ENCODE peak calls at places on chromosomes 7 and 10, in four cellular contexts. O is H1, T is IMR-90, N is mesendoderm. F is an unnamed sample.

GRCh38 chr10:124722812-124723783 is 21.1 kb downstream of the FAM53B start:
- DNase-seq in O (no peak), T (no peak), N (peak; percentile 68), F (no peak)

GRCh38 chr7:144534196-144534595 is 130.7 kb upstream of the NOBOX start:
- DNase-seq in O (no peak), T (no peak), N (no peak), F (no peak)

GRCh38 chr10:102375250-102375649 is 20.3 kb upstream of the NFKB2 start:
- DNase-seq in O (no peak), T (no peak), N (peak; percentile 47), F (peak; percentile 59)

GRCh38 chr7:45026984-45027773 is 27.2 kb downstream of the CCM2 start:
- DNase-seq in O (no peak), T (peak; percentile 64), N (no peak), F (no peak)

GRCh38 chr10:12675171-12675570 is 325.8 kb downstream of the CAMK1D start:
- DNase-seq in O (no peak), T (no peak), N (no peak), F (no peak)

GRCh38 chr7:104661575-104661974 is 333.2 kb downstream of the LHFPL3 start:
- DNase-seq in O (no peak), T (no peak), N (no peak), F (no peak)

GRCh38 chr10:17562572-17562971 is 54.6 kb downstream of the HACD1 start:
- DNase-seq in O (no peak), T (peak; percentile 69), N (peak; percentile 51), F (no peak)

GRCh38 chr10:59016043-59016442 is 160.4 kb upstream of the PHYHIPL start:
- DNase-seq in O (no peak), T (no peak), N (peak; percentile 24), F (no peak)

GRCh38 chr7:115825736-115826135 is 204.8 kb downstream of the TFEC start:
- DNase-seq in O (no peak), T (peak; percentile 69), N (no peak), F (no peak)

GRCh38 chr10:31847518-31847917 is 81.1 kb downstream of the ARHGAP12 start:
- DNase-seq in O (no peak), T (no peak), N (no peak), F (no peak)

GRCh38 chr7:127589901-127590300 is 1.7 kb downstream of the ARF5 start:
- DNase-seq in O (no peak), T (no peak), N (no peak), F (no peak)

DNA sequence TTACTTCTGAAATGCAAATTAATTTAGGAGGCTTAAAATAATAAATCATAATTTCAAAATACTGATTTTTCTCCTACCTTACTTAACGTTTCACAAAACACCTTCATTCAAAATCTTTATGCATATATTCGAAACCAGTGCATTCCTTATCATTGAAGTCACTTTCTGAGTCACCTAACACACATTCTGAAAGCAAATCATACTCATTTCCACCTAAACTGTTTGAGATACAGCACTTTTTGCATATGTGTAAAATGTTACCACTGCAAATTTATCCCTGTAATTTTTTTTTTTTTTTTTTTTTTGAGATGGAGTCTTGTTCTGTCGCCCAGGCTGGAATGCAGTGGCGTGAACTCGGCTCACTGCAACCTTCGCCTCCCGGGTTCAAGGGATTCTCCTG is 15.7 kb downstream of the PPP3CB start:
- DNase-seq in O (no peak), T (peak; percentile 79), N (peak; percentile 55), F (no peak)
- H3K56ac ChIP-seq in O (no peak overlapping the region), T (no peak overlapping the region), N (no peak overlapping the region), F (no peak overlapping the region)

GRCh38 chr10:71266918-71267442 is 52.1 kb upstream of the SLC29A3 start:
- DNase-seq in O (no peak), T (peak; percentile 41), N (no peak), F (no peak)

GRCh38 chr10:71268751-71269150 is 50.3 kb upstream of the SLC29A3 start:
- DNase-seq in O (no peak), T (peak; percentile 44), N (no peak), F (no peak)

GRCh38 chr10:71267508-71268240 is 51.4 kb upstream of the SLC29A3 start:
- DNase-seq in O (no peak), T (no peak), N (no peak), F (no peak)

GRCh38 chr10:71269301-71270288 is 49.5 kb upstream of the SLC29A3 start:
- DNase-seq in O (peak; percentile 72), T (peak; percentile 49), N (peak; percentile 92), F (peak; percentile 91)

GRCh38 chr10:71268247-71268691 is 50.8 kb upstream of the SLC29A3 start:
- DNase-seq in O (no peak), T (peak; percentile 63), N (peak; percentile 82), F (peak; percentile 68)
- H2AK5ac ChIP-seq in O (peak overlapping the region; percentile 75), T (peak overlapping the region; percentile 46), N (no peak overlapping the region), F (no peak overlapping the region)

GRCh38 chr7:147240468-147240867 is 1123.9 kb downstream of the CNTNAP2 start:
- DNase-seq in O (no peak), T (no peak), N (no peak), F (no peak)

GRCh38 chr7:147231275-147231674 is 1114.7 kb downstream of the CNTNAP2 start:
- DNase-seq in O (no peak), T (no peak), N (no peak), F (no peak)

GRCh38 chr7:147235983-147236382 is 1119.4 kb downstream of the CNTNAP2 start:
- DNase-seq in O (no peak), T (no peak), N (peak; percentile 2), F (no peak)
- H3K56ac ChIP-seq in O (no peak overlapping the region), T (no peak overlapping the region), N (no peak overlapping the region), F (no peak overlapping the region)

GRCh38 chr7:28484276-28484675 is 72.0 kb downstream of the CREB5 start:
- DNase-seq in O (no peak), T (peak; percentile 18), N (no peak), F (no peak)

GRCh38 chr7:28487487-28487886 is 75.2 kb downstream of the CREB5 start:
- DNase-seq in O (no peak), T (no peak), N (no peak), F (no peak)

GRCh38 chr7:28490831-28491230 is 78.5 kb downstream of the CREB5 start:
- DNase-seq in O (no peak), T (no peak), N (no peak), F (no peak)

GRCh38 chr7:28483868-28484267 is 71.5 kb downstream of the CREB5 start:
- DNase-seq in O (no peak), T (peak; percentile 51), N (no peak), F (no peak)

GRCh38 chr7:28488061-28488791 is 75.9 kb downstream of the CREB5 start:
- DNase-seq in O (no peak), T (no peak), N (no peak), F (no peak)
- H2AK5ac ChIP-seq in O (no peak overlapping the region), T (no peak overlapping the region), N (no peak overlapping the region), F (no peak overlapping the region)